ENCODE peak calls at places on chromosomes 2 and 18, in six cellular contexts. G is Peyer's patch, C is A549, A is esophagus squamous epithelium, L is esophagus muscularis mucosa, J is right lobe of liver. M is an unnamed sample.
A peak's percentile ranks its signal among the peaks of the same experiment; 100 is the strongest.

GRCh38 chr2:201780674-201781582 is at the start of gene ALS2:
- DNase-seq in G (peak; percentile 99), C (peak; percentile 91), A (peak; percentile 81), L (peak; percentile 99), J (peak; percentile 98), M (peak; percentile 98)

GRCh38 chr2:219250044-219250781 is 2.8 kb upstream of the TUBA4B start:
- DNase-seq in G (no peak), C (no peak), A (no peak), L (no peak), J (no peak), M (no peak)

GRCh38 chr2:237552911-237553310 is 13.5 kb upstream of the PRLH start:
- DNase-seq in G (no peak), C (no peak), A (no peak), L (no peak), J (no peak), M (no peak)

GRCh38 chr2:98514879-98515570 is 70.4 kb downstream of the INPP4A start:
- DNase-seq in G (no peak), C (no peak), A (no peak), L (no peak), J (no peak), M (no peak)

GRCh38 chr18:28494151-28494550 is 317.2 kb upstream of the CDH2 start:
- DNase-seq in G (no peak), C (no peak), A (no peak), L (no peak), J (no peak), M (no peak)

GRCh38 chr18:77859634-77860033 is 610.0 kb downstream of the GALR1 start:
- DNase-seq in G (no peak), C (no peak), A (no peak), L (no peak), J (no peak), M (no peak)

GRCh38 chr2:18521084-18521483 is 39.4 kb downstream of the RDH14 start:
- DNase-seq in G (no peak), C (no peak), A (no peak), L (no peak), J (no peak), M (no peak)

GRCh38 chr2:39836638-39837037 is 57.6 kb upstream of the THUMPD2 start:
- DNase-seq in G (no peak), C (no peak), A (no peak), L (no peak), J (no peak), M (no peak)

GRCh38 chr2:37189452-37190153 is 1.1 kb upstream of the SULT6B1 start:
- DNase-seq in G (no peak), C (peak; percentile 64), A (no peak), L (no peak), J (no peak), M (no peak)

GRCh38 chr2:149727927-149728326 is 140.4 kb upstream of the MMADHC start:
- DNase-seq in G (no peak), C (no peak), A (no peak), L (no peak), J (no peak), M (no peak)

GRCh38 chr2:88919087-88919738 is 227.7 kb downstream of the RPIA start:
- DNase-seq in G (no peak), C (peak; percentile 10), A (no peak), L (no peak), J (no peak), M (no peak)

GRCh38 chr18:73646772-73647171 is 500.9 kb downstream of the FBXO15 start:
- DNase-seq in G (no peak), C (no peak), A (no peak), L (no peak), J (no peak), M (no peak)

GRCh38 chr18:63472380-63472779 is 4.4 kb upstream of the SERPINB5 start:
- DNase-seq in G (no peak), C (peak; percentile 23), A (no peak), L (no peak), J (no peak), M (no peak)

GRCh38 chr2:32960647-32961403 is 14.1 kb downstream of the LTBP1 start:
- DNase-seq in G (no peak), C (no peak), A (no peak), L (no peak), J (no peak), M (no peak)

DNA sequence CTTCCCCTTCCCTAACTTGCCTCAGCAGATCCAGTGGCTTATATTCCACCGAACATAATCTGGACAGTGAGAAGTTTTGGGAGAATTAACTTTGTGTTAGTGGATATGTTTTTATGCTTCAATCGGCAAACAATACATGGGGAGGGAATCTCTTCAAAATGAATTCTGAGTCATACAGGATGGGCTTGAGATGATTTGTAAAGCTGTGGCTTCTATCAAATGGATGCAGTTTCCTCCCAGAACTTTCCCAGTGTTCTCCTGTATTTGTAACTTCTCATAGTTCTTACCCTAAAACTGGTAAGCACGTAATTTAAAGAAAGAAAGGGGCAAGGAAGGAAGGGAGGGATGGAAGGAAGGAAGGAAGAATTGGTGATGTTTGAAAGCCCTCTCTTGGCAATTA is 36.8 kb downstream of the PDCL3 start:
- DNase-seq in G (no peak), C (no peak), A (no peak), L (no peak), J (no peak), M (no peak)
- TF ChIP-seq POLR2A in G (no peak), C (no peak), A (no peak), L (no peak), J (no peak), M (no peak)

GRCh38 chr2:85796549-85797262 is 42.9 kb downstream of the ATOH8 start:
- DNase-seq in G (no peak), C (no peak), A (no peak), L (no peak), J (no peak), M (peak; percentile 65)
- H3K4me3 ChIP-seq in G (no peak overlapping the region), C (no peak overlapping the region), A (no peak overlapping the region), L (no peak overlapping the region), J (no peak overlapping the region), M (no peak overlapping the region)

GRCh38 chr2:53970898-53971681 is at the start of gene PSME4:
- DNase-seq in G (peak; percentile 97), C (peak; percentile 92), A (peak; percentile 73), L (peak; percentile 98), J (peak; percentile 96), M (peak; percentile 97)
- TF ChIP-seq POLR2A in G (peak; percentile 93), C (peak; percentile 89), A (peak; percentile 97), L (peak; percentile 98), J (peak; percentile 97), M (peak; percentile 94)

GRCh38 chr2:128790541-128790944 is 471.9 kb upstream of the HS6ST1 start:
- DNase-seq in G (no peak), C (no peak), A (no peak), L (no peak), J (no peak), M (peak; percentile 56)

GRCh38 chr2:128793414-128793813 is 474.7 kb upstream of the HS6ST1 start:
- DNase-seq in G (no peak), C (no peak), A (no peak), L (no peak), J (no peak), M (no peak)

GRCh38 chr2:128791120-128791982 is 472.7 kb upstream of the HS6ST1 start:
- DNase-seq in G (no peak), C (no peak), A (no peak), L (no peak), J (no peak), M (no peak)

GRCh38 chr2:128792476-128793054 is 473.9 kb upstream of the HS6ST1 start:
- DNase-seq in G (no peak), C (no peak), A (no peak), L (no peak), J (no peak), M (no peak)

DNA sequence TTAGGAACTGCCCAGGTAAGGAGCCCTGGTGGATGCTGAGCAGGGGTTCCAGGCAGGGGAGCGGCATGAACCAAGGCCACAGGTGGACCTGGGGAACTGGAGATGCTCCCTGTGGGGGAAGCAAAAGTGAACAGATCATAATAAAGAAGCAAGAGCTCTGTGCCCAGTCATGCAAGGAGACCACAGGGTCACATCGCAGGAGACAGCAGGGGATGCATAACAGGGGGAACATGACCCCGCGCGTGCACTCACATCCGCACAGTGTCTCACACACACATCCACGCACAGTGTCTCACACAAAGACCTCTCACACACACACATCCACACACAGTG is 473.3 kb upstream of the HS6ST1 start:
- DNase-seq in G (no peak), C (no peak), A (no peak), L (no peak), J (no peak), M (no peak)
- H3K4me3 ChIP-seq in G (no peak overlapping the region), C (no peak overlapping the region), A (no peak overlapping the region), L (no peak overlapping the region), J (no peak overlapping the region), M (no peak overlapping the region)

GRCh38 chr18:70288851-70289328 is at the start of gene SOCS6:
- DNase-seq in G (peak; percentile 82), C (no peak), A (peak; percentile 4), L (no peak), J (peak; percentile 70), M (peak; percentile 68)
- TF ChIP-seq POLR2A in G (peak; percentile 62), C (peak; percentile 58), A (no peak), L (no peak), J (peak; percentile 70), M (peak; percentile 67)

GRCh38 chr18:14747513-14748474 is at the start of gene ANKRD30B:
- DNase-seq in G (peak; percentile 55), C (no peak), A (no peak), L (no peak), J (no peak), M (no peak)
- H3K4me3 ChIP-seq in G (no peak within 1 kb of the TSS), C (no peak within 1 kb of the TSS), A (no peak within 1 kb of the TSS), L (no peak within 1 kb of the TSS), J (no peak within 1 kb of the TSS), M (peak within 1 kb of the TSS; percentile 19)

GRCh38 chr2:167764772-167765341 is 482.5 kb downstream of the STK39 start:
- DNase-seq in G (no peak), C (no peak), A (no peak), L (no peak), J (no peak), M (no peak)
- TF ChIP-seq POLR2A in G (no peak), C (no peak), A (no peak), L (no peak), J (no peak), M (no peak)

GRCh38 chr2:96830064-96830562 is 13.7 kb downstream of the ANKRD23 start:
- DNase-seq in G (no peak), C (no peak), A (no peak), L (no peak), J (no peak), M (no peak)

GRCh38 chr2:96832401-96832750 is 11.4 kb downstream of the ANKRD23 start:
- DNase-seq in G (no peak), C (no peak), A (no peak), L (no peak), J (no peak), M (no peak)

GRCh38 chr2:96835830-96836229 is 8.0 kb downstream of the ANKRD23 start:
- DNase-seq in G (no peak), C (no peak), A (no peak), L (no peak), J (no peak), M (no peak)

GRCh38 chr2:96831679-96832078 is 12.1 kb downstream of the ANKRD23 start:
- DNase-seq in G (no peak), C (no peak), A (no peak), L (no peak), J (peak; percentile 77), M (no peak)

GRCh38 chr2:96832751-96833507 is 10.9 kb downstream of the ANKRD23 start:
- DNase-seq in G (no peak), C (peak; percentile 54), A (no peak), L (no peak), J (peak; percentile 95), M (no peak)
- H3K4me3 ChIP-seq in G (no peak overlapping the region), C (no peak overlapping the region), A (no peak overlapping the region), L (no peak overlapping the region), J (no peak overlapping the region), M (no peak overlapping the region)

M was measured in suprapubic skin.